ENCODE peak calls at places on chromosomes 1 and 21, in six cellular contexts. F, R, D, C, M and T are unnamed samples.

GRCh38 chr21:17636711-17637110 is 24.0 kb upstream of the BTG3 start:
- DNase-seq in F (no peak), R (no peak), D (no peak), C (no peak), M (no peak), T (no peak)

GRCh38 chr1:16392740-16393139 is 25.7 kb downstream of the SZRD1 start:
- DNase-seq in F (no peak), D (no peak), C (no peak), R (no peak), M (no peak), T (no peak)

GRCh38 chr1:229556551-229556950 is 2.0 kb downstream of the ABCB10 start:
- DNase-seq in C (no peak), M (no peak), D (no peak), F (no peak), R (no peak), T (no peak)

GRCh38 chr1:78419309-78419708 is 71.5 kb upstream of the PTGFR start:
- DNase-seq in C (no peak), F (no peak), D (no peak), R (no peak), M (no peak), T (no peak)

GRCh38 chr1:149916193-149916926 is 1.3 kb downstream of the SV2A start:
- DNase-seq in F (no peak), D (no peak), R (no peak), C (no peak), M (no peak), T (no peak)

GRCh38 chr1:37479255-37480124 is 5.1 kb downstream of the ZC3H12A start:
- DNase-seq in M (peak; percentile 86), C (peak; percentile 78), D (peak; percentile 77), R (peak; percentile 93), F (no peak), T (peak; percentile 92)

GRCh38 chr1:186057086-186057485 is 318.0 kb downstream of the TPR start:
- DNase-seq in M (no peak), C (no peak), F (no peak), R (no peak), D (no peak), T (no peak)

GRCh38 chr1:30957560-30958222 is 49.1 kb upstream of the SDC3 start:
- DNase-seq in R (no peak), C (no peak), D (no peak), F (no peak), M (no peak), T (no peak)

GRCh38 chr1:220451541-220451940 is 76.4 kb upstream of the MARK1 start:
- DNase-seq in R (no peak), F (no peak), M (peak; percentile 9), D (no peak), C (no peak), T (no peak)

GRCh38 chr1:30877205-30877912 is 31.2 kb downstream of the SDC3 start:
- DNase-seq in R (no peak), M (no peak), C (peak; percentile 49), F (no peak), D (peak; percentile 72), T (peak; percentile 88)

GRCh38 chr1:213724640-213725536 is 262.9 kb upstream of the PROX1 start:
- DNase-seq in C (no peak), D (peak; percentile 27), M (no peak), R (no peak), F (no peak), T (peak; percentile 24)

GRCh38 chr21:36175771-36176565 is 19.3 kb downstream of the DOP1B start:
- DNase-seq in D (no peak), M (no peak), C (no peak), R (no peak), F (no peak), T (no peak)

GRCh38 chr1:93591291-93591832 is 90.3 kb downstream of the BCAR3 start:
- DNase-seq in R (no peak), F (no peak), C (no peak), M (peak; percentile 55), D (no peak), T (no peak)

GRCh38 chr1:93155335-93155734 is 24.9 kb downstream of the TMED5 start:
- DNase-seq in M (no peak), C (no peak), R (no peak), F (no peak), D (no peak), T (no peak)

GRCh38 chr1:212368073-212368484 is 46.6 kb downstream of the PACC1 start:
- DNase-seq in M (peak; percentile 74), C (no peak), D (peak; percentile 53), F (peak; percentile 58), R (no peak), T (no peak)

GRCh38 chr1:66723985-66724384 is 28.3 kb upstream of the DYNLT5 start:
- DNase-seq in M (no peak), F (no peak), C (no peak), R (no peak), D (no peak), T (no peak)

GRCh38 chr1:228108742-228109072 is 392 bp downstream of the MRPL55 start:
- DNase-seq in D (no peak), M (no peak), C (no peak), F (no peak), R (no peak), T (no peak)

GRCh38 chr1:151054971-151055547 is 4.4 kb downstream of the CDC42SE1 start:
- DNase-seq in C (no peak), M (no peak), F (no peak), D (no peak), R (no peak), T (no peak)
- TF ChIP-seq EP300 in C (no peak), M (no peak), F (no peak), D (no peak), R (no peak), T (no peak)

DNA sequence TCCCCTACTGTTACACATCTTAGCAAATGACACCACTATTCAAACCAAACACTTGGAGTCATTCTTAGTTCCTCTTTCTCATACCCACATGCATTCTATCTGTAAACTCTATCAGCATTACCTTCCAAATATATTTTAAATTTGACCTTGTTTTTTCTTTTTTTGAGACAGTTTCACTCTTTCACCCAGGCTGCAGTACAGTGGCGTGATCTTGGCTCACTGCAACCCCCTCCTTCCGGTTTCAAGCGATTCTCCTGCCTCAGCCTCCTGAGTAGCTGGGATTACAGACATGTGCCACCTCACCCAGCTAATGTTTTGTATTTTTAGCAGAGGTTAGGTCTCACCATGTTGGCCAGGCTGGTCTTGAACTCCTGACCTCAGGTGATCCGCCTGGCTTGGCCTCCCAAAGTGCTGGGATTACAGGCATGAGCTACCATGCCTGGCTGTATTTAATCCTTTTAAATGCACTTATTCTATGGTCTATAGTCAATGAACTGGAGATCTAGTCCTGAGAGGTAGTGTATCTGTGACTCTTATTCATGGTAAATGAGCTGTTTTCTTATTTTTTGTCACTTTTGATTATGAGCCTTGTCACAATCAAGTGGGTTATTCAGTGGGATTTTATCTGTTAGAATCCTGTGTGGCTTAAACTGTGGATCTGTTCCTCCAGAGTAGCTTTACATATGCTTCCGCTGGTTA is 73.1 kb downstream of the GATAD2B start:
- DNase-seq in F (no peak), C (no peak), M (no peak), D (no peak), R (no peak), T (no peak)
- TF ChIP-seq POLR2A in F (no peak), C (no peak), M (no peak), D (no peak), R (no peak), T (no peak)

GRCh38 chr1:1058921-1059493 is 15.1 kb downstream of the RNF223 start:
- DNase-seq in R (no peak), C (no peak), F (peak; percentile 76), M (no peak), D (no peak), T (no peak)

GRCh38 chr1:1060281-1061000 is 13.7 kb downstream of the RNF223 start:
- DNase-seq in F (no peak), D (no peak), M (no peak), R (no peak), C (no peak), T (no peak)

GRCh38 chr1:1059494-1060280 is 14.4 kb downstream of the RNF223 start:
- DNase-seq in R (peak; percentile 91), M (peak; percentile 68), F (peak; percentile 98), D (peak; percentile 85), C (peak; percentile 78), T (peak; percentile 90)

GRCh38 chr1:1055841-1056736 is 18.0 kb downstream of the RNF223 start:
- DNase-seq in M (no peak), D (no peak), F (no peak), R (no peak), C (no peak), T (peak; percentile 75)

GRCh38 chr1:1058088-1058905 is 15.8 kb downstream of the RNF223 start:
- DNase-seq in R (no peak), F (no peak), C (no peak), M (no peak), D (no peak), T (no peak)
- TF ChIP-seq EP300 in R (no peak), F (no peak), C (no peak), M (no peak), D (no peak), T (no peak)

GRCh38 chr1:65319754-65320153 is 10.4 kb downstream of the DNAJC6 start:
- DNase-seq in R (no peak), M (no peak), F (no peak), C (no peak), D (no peak), T (no peak)
- TF ChIP-seq POLR2A in R (no peak), M (no peak), F (no peak), C (no peak), D (no peak), T (no peak)